ENCODE peak calls at places on chromosome 21, in five cellular contexts. N is NCI-H1105, Y is HCEC 1CT, G is astrocyte of the cerebellum, H is heart left ventricle. M is an unnamed sample.

GRCh38 chr21:43721939-43722338 is 3.0 kb downstream of the PDXK start:
- DNase-seq in G (no peak), Y (no peak), N (no peak), H (no peak), M (no peak)

GRCh38 chr21:14096172-14096571 is 114.6 kb downstream of the LIPI start:
- DNase-seq in H (no peak), N (no peak), G (no peak), Y (no peak), M (no peak)

GRCh38 chr21:45634511-45635183 is 8.9 kb upstream of the PCBP3 start:
- DNase-seq in N (no peak), Y (no peak), G (no peak), H (no peak), M (no peak)

GRCh38 chr21:43800566-43800965 is 11.2 kb downstream of the RRP1 start:
- DNase-seq in N (no peak), G (no peak), Y (no peak), H (no peak), M (no peak)

GRCh38 chr21:38664821-38665220 is 140.9 kb upstream of the ETS2 start:
- DNase-seq in G (no peak), Y (peak; percentile 50), N (no peak), H (no peak), M (no peak)

GRCh38 chr21:35102488-35103407 is 53.6 kb upstream of the RUNX1 start:
- DNase-seq in G (no peak), N (no peak), H (peak; percentile 47), Y (no peak), M (no peak)

GRCh38 chr21:41142051-41142795 is 25.7 kb upstream of the BACE2 start:
- DNase-seq in Y (no peak), G (peak; percentile 93), H (peak; percentile 35), N (no peak), M (peak; percentile 91)

GRCh38 chr21:25350056-25350455 is 257.2 kb downstream of the MRPL39 start:
- DNase-seq in H (no peak), G (peak; percentile 13), Y (peak; percentile 35), N (no peak), M (no peak)

M was measured in NCI-H226.